ENCODE peak calls at places on chromosome 4, in four cellular contexts. S, B, E and A are unnamed samples.

GRCh38 chr4:3793545-3793944 is 27.4 kb downstream of the ADRA2C start:
- DNase-seq in S (no peak), E (no peak), B (no peak), A (no peak)

GRCh38 chr4:55397024-55397520 is 1.3 kb downstream of the TMEM165 start:
- DNase-seq in B (no peak), E (peak), S (peak), A (no peak)

GRCh38 chr4:165379662-165380061 is 854 bp downstream of the CPE start:
- DNase-seq in B (no peak), S (peak), E (peak), A (no peak)

GRCh38 chr4:76087007-76087769 is 12.7 kb downstream of the ART3 start:
- DNase-seq in S (peak), E (no peak), B (peak), A (no peak)

GRCh38 chr4:147078875-147079658 is 133.4 kb upstream of the TTC29 start:
- DNase-seq in B (no peak), E (peak), S (peak), A (no peak)

GRCh38 chr4:122747883-122748282 is 15.4 kb downstream of the BBS12 start:
- DNase-seq in S (no peak), B (no peak), E (no peak), A (no peak)

GRCh38 chr4:2829933-2830451 is 13.7 kb upstream of the ADD1 start:
- DNase-seq in S (no peak), E (peak), B (no peak), A (peak)

GRCh38 chr4:120327276-120327675 is 260.6 kb upstream of the MAD2L1 start:
- DNase-seq in B (no peak), S (no peak), E (no peak), A (no peak)

GRCh38 chr4:4333265-4333706 is 43.2 kb downstream of the ZBTB49 start:
- DNase-seq in E (no peak), S (peak), B (no peak), A (no peak)

GRCh38 chr4:52102587-52102986 is 51.5 kb downstream of the SPATA18 start:
- DNase-seq in B (no peak), S (no peak), E (no peak), A (no peak)

GRCh38 chr4:21879187-21879586 is 69.4 kb downstream of the KCNIP4 start:
- DNase-seq in B (no peak), S (no peak), E (no peak), A (no peak)

GRCh38 chr4:174928174-174928573 is 10.0 kb downstream of the ADAM29 start:
- DNase-seq in S (no peak), B (no peak), E (no peak), A (no peak)

GRCh38 chr4:1478766-1479355 is 72.6 kb upstream of the NKX1-1 start:
- DNase-seq in S (no peak), E (no peak), B (no peak), A (no peak)

GRCh38 chr4:38111717-38112116 is 151.5 kb downstream of the PTTG2 start:
- DNase-seq in S (no peak), E (no peak), B (no peak), A (no peak)

GRCh38 chr4:114464873-114465272 is 133.7 kb upstream of the UGT8 start:
- DNase-seq in E (no peak), S (no peak), B (no peak), A (no peak)

GRCh38 chr4:79947386-79947785 is 125.6 kb downstream of the ANTXR2 start:
- DNase-seq in E (no peak), S (no peak), B (no peak), A (no peak)

GRCh38 chr4:25826074-25826752 is 36.6 kb downstream of the SEL1L3 start:
- DNase-seq in B (no peak), E (no peak), S (no peak), A (no peak)

GRCh38 chr4:88522702-88523324 is 763 bp downstream of the PYURF start:
- DNase-seq in S (peak), E (peak), B (peak), A (peak)

GRCh38 chr4:153781717-153782416 is 7.0 kb downstream of the SFRP2 start:
- DNase-seq in B (no peak), S (no peak), E (no peak), A (no peak)

GRCh38 chr4:52911684-52912294 is 49.7 kb downstream of the RASL11B start:
- DNase-seq in E (peak), S (peak), B (peak), A (peak)

GRCh38 chr4:65789850-65790249 is 119.6 kb upstream of the EPHA5 start:
- DNase-seq in E (no peak), S (no peak), B (no peak), A (no peak)

GRCh38 chr4:102665527-102665926 is 95.2 kb downstream of the MANBA start:
- DNase-seq in B (no peak), S (no peak), E (no peak), A (no peak)

GRCh38 chr4:28621541-28621940 is 1760.9 kb downstream of the STIM2 start:
- DNase-seq in S (no peak), B (no peak), E (no peak), A (no peak)

GRCh38 chr4:80005863-80006262 is 67.2 kb downstream of the ANTXR2 start:
- DNase-seq in B (no peak), S (no peak), E (no peak), A (no peak)

GRCh38 chr4:39648827-39649558 is 10.3 kb upstream of the SMIM14 start:
- DNase-seq in E (no peak), B (no peak), S (no peak), A (no peak)

GRCh38 chr4:37970702-37971101 is 10.5 kb downstream of the PTTG2 start:
- DNase-seq in S (peak), B (peak), E (peak), A (no peak)

GRCh38 chr4:25160714-25161598 is 707 bp upstream of the SEPSECS start:
- DNase-seq in B (peak), S (no peak), E (no peak), A (peak)

GRCh38 chr4:140373328-140374129 is at the start of gene SCOC:
- DNase-seq in E (peak), B (peak), S (peak), A (peak)
- TF ChIP-seq POLR2A in E (peak), B (peak), S (peak), A (peak)

GRCh38 chr4:118888666-118889312 is at the start of gene SYNPO2:
- DNase-seq in B (peak), S (peak), E (peak), A (peak)
- TF ChIP-seq POLR2A in B (peak), S (peak), E (peak), A (no peak)

DNA sequence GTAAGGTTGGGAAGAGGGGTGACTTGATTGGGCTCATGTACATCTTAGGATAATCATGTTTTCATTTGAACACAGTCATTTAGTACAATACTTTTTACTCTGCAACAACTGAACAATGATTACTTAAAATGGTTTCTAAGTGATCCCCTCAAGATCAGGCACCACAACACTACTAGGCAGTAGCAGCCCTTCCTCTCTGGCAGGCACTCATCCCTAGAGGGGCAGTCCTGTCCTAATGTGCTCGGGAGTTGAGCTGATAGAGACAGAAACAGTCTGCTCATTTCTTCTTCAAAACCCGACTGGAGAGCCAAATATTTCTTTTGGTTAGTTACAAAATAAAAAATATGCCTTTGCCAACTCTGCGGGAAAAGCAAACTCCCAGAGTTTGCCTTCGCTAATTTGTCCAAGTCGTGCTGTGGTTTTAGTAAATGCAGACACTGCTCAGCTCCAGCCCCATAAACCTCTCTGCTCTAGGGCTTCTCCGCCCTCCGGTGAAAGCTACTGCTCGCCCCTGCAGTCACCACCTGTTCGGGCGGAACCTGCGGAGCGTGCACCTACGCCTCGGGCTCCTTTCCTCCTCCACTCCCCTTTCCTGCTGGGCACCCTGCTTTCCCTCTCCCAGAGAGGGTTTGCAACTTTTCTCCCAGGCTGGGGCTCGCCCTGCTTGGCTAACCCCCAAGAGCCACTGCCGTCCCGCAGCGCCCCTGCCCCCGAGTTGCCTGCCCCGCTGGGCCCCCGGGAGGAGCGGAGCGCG is 524 bp upstream of the NPNT start:
- DNase-seq in S (no peak), B (no peak), E (no peak), A (peak)
- TF ChIP-seq POLR2A in S (no peak), B (no peak), E (no peak), A (no peak)

DNA sequence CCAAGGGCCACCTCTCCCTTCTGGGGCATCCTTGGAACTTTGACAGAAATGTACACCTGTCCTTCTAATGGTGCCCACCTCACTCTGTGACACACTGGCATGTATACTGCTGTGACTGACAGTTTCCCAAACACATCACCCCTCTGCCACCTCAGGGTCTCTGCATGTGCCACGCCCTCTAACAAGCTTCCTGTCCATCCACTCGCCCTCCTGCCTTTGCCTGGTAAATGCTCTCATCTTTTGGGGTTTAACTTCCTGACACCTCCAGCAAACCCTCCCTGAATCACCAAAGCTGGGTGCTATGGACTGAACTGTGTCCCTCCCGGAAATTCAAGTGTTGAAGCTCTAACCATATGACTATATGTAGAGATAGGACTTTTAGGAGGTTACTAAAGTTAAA is 95.8 kb downstream of the AFAP1 start:
- DNase-seq in B (no peak), S (no peak), E (no peak), A (no peak)
- TF ChIP-seq POLR2A in B (no peak), S (no peak), E (no peak), A (no peak)